ENCODE peak calls at places on chromosomes 2 and 18, in seven cellular contexts. M, C, G, V, D, W and J are unnamed samples. For H3K4me1, the result is how much of the 10 kb centered on the place peaks cover.

GRCh38 chr2:5803547-5803946 is 111.4 kb downstream of the SOX11 start:
- DNase-seq in M (no peak), C (no peak), G (no peak), V (no peak), D (no peak), W (no peak), J (no peak)

GRCh38 chr18:58898427-58898826 is 33.8 kb downstream of the ZNF532 start:
- DNase-seq in M (no peak), C (no peak), G (no peak), V (no peak), D (no peak), W (no peak), J (no peak)

GRCh38 chr2:11006191-11006590 is 94.5 kb downstream of the KCNF1 start:
- DNase-seq in M (no peak), C (no peak), G (no peak), V (no peak), D (peak), W (no peak), J (no peak)

GRCh38 chr2:107412209-107412904 is 414.3 kb upstream of the RGPD4 start:
- DNase-seq in M (no peak), C (no peak), G (no peak), V (no peak), D (no peak), W (no peak), J (no peak)

GRCh38 chr2:205585451-205586045 is 96.8 kb upstream of the NRP2 start:
- DNase-seq in M (no peak), C (no peak), G (no peak), V (no peak), D (no peak), W (no peak), J (no peak)

GRCh38 chr2:76667764-76668163 is 854.4 kb downstream of the LRRTM4 start:
- DNase-seq in M (no peak), C (no peak), G (no peak), V (no peak), D (no peak), W (no peak), J (no peak)

GRCh38 chr2:175431054-175431780 is 249.7 kb upstream of the ATP5MC3 start:
- DNase-seq in M (no peak), C (no peak), G (no peak), V (no peak), D (no peak), W (no peak), J (no peak)

GRCh38 chr2:95058989-95059601 is 33.6 kb downstream of the MAL start:
- DNase-seq in M (peak), C (no peak), G (no peak), V (peak), D (peak), W (no peak), J (no peak)

GRCh38 chr18:47594063-47594462 is 336.4 kb downstream of the SMAD2 start:
- DNase-seq in M (no peak), C (no peak), G (no peak), V (no peak), D (no peak), W (no peak), J (no peak)

GRCh38 chr18:72822202-72822601 is 45.6 kb downstream of the NETO1 start:
- DNase-seq in M (no peak), C (no peak), G (no peak), V (no peak), D (no peak), W (no peak), J (no peak)

GRCh38 chr2:196466581-196466980 is 172.9 kb upstream of the CCDC150 start:
- DNase-seq in M (no peak), C (no peak), G (no peak), V (no peak), D (no peak), W (no peak), J (no peak)

GRCh38 chr2:108570416-108570815 is 36.1 kb downstream of the LIMS1 start:
- DNase-seq in M (no peak), C (no peak), G (peak), V (no peak), D (no peak), W (no peak), J (no peak)

GRCh38 chr2:73059106-73059505 is 12.4 kb downstream of the SFXN5 start:
- DNase-seq in M (no peak), C (no peak), G (no peak), V (no peak), D (no peak), W (no peak), J (no peak)

GRCh38 chr2:86790134-86790827 is 432 bp downstream of the CD8A start:
- DNase-seq in M (no peak), C (peak), G (peak), V (no peak), D (no peak), W (no peak), J (no peak)

GRCh38 chr18:3261035-3261392 is 919 bp upstream of the MYL12B start:
- DNase-seq in M (no peak), C (no peak), G (no peak), V (no peak), D (no peak), W (no peak), J (no peak)

GRCh38 chr18:3261393-3262233 is at the start of gene MYL12B:
- DNase-seq in M (peak), C (peak), G (peak), V (peak), D (peak), W (peak), J (peak)

GRCh38 chr18:3265564-3266033 is 3.7 kb downstream of the MYL12B start:
- DNase-seq in M (no peak), C (no peak), G (no peak), V (no peak), D (no peak), W (no peak), J (no peak)

GRCh38 chr18:3264362-3264761 is 2.4 kb downstream of the MYL12B start:
- DNase-seq in M (no peak), C (no peak), G (peak), V (no peak), D (no peak), W (no peak), J (no peak)

GRCh38 chr18:3262234-3263171 is 570 bp downstream of the MYL12B start:
- DNase-seq in M (no peak), C (peak), G (peak), V (peak), D (no peak), W (no peak), J (no peak)
- H3K4me1 ChIP-seq in M (under half), C (under half), G (under half), V (under half), D (under half), W (half or more), J (under half)

DNA sequence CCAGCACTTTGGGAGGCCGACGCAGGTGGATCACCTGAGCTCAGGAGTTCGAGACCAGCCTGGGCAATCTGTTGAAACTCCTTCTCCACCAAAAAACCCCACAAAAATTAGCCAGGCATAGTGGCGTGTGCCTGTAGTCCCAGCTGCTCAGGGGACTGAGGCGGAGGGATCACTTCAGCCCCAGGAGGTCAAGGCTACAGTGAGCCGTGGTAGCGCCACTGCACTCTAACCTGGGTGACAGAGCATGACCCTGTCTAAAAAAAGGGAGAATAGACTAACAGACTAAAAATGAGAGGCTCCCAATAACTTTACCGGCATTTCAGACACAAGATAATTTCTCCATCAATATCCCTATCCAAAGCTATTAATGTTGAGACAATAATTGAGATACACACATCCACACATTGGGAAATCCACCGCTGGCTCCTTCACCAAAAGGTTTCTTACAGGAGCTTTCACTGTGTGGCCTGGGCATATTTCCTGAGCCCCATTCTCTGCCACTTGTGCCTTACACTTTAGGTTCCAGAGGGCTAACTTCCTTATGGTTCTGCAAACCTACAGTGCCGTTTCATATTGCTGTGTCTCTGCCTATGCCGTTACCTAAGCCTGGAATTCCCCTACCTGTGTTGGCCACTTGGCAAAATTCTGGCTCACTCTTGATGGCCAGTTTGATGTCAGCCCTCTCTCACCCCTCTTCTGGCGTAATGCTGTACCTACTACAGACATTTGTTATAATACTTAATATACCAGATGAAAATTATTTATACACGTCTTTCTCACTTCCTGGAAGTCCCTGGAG is 115.8 kb upstream of the ZFP36L2 start:
- DNase-seq in M (no peak), C (no peak), G (no peak), V (no peak), D (no peak), W (no peak), J (no peak)
- H3K27ac ChIP-seq in M (no peak), C (no peak), G (no peak), V (peak), D (peak), W (no peak), J (no peak)

GRCh38 chr2:220585241-220585640 is 957.8 kb downstream of the SLC4A3 start:
- DNase-seq in M (no peak), C (no peak), G (no peak), V (no peak), D (no peak), W (no peak), J (no peak)

GRCh38 chr2:220575963-220576362 is 948.5 kb downstream of the SLC4A3 start:
- DNase-seq in M (no peak), C (peak), G (no peak), V (no peak), D (no peak), W (no peak), J (no peak)

GRCh38 chr2:220579452-220579851 is 952.0 kb downstream of the SLC4A3 start:
- DNase-seq in M (no peak), C (no peak), G (no peak), V (no peak), D (no peak), W (no peak), J (no peak)

GRCh38 chr2:220580113-220580512 is 952.7 kb downstream of the SLC4A3 start:
- DNase-seq in M (no peak), C (no peak), G (no peak), V (no peak), D (no peak), W (no peak), J (no peak)
- TF ChIP-seq CTCF in M (no peak), C (no peak), G (no peak), V (no peak), D (no peak), W (no peak), J (no peak)

GRCh38 chr2:97743913-97744312 is 30.5 kb downstream of the ZAP70 start:
- DNase-seq in M (no peak), C (no peak), G (no peak), V (no peak), D (no peak), W (no peak), J (no peak)
- H3K4me1 ChIP-seq in M (under half), C (under half), G (under half), V (under half), D (under half), W (under half), J (under half)

GRCh38 chr2:85504434-85505261 is 34.3 kb upstream of the MAT2A start:
- DNase-seq in M (no peak), C (peak), G (peak), V (no peak), D (peak), W (peak), J (peak)
- H3K27ac ChIP-seq in M (no peak), C (peak), G (peak), V (peak), D (peak), W (peak), J (peak)

DNA sequence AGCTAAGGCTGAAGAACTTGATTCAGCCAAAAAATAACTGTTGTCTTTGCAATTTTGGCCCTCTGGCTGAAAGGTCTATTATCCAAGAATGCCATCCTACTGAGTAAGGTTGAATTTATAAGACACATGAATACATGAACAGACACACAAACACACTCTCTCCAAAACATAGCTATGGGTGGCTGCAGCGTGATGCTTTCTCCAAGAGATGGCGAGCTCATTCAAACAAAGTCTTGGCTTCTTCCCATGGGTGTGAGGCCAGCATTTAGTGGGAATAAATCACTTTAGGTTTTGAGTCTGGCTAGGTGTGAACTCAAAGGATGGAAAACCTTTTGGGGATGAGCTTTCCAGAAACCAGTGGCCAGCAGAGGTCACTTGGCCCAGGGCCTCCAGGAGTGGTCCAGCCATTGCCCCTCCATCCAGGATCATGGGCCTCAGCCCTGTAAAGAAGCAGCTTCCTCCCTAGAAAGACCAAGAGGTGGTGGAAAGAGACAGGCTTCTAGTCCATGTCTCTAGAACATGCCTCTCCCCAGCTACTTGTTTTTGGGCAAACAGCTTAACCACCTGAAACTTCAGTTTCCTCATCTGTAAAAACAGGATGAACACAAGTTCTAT is 11.0 kb upstream of the OSR1 start:
- DNase-seq in M (no peak), C (peak), G (peak), V (no peak), D (no peak), W (no peak), J (no peak)
- TF ChIP-seq CTCF in M (no peak), C (peak), G (peak), V (no peak), D (no peak), W (no peak), J (no peak)

DNA sequence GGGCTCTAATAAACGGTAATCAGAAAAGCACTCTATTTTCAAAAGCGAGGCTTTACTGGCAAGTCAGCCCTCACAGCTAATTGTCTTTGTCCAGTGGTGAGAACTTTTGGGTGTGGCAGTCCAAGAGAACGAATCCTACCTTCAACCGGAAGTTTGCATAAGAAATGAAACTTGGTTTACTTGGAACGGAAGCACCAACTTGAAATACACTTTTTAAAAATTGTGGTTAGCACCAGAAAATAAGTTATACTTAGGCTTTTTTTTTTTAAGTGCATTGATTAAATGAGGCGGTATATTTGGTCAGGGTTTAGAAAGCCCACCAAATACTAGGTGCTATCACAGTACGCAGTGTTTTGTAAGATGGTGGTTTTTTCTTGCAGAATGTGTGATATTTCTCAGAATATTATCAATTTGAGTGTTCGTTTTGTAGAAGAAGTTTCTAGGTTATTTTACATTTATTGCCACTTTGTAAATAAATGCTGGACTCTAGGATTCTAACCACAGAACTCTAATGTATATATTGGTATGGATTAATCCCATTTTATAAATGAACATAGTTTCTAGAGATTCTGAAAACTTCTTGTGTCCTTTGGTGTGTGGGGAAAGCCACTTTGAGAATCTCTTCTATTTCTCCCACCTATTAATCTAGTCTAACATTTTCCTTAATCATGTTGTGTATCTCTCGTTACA is 1.2 kb downstream of the MYL12A start:
- DNase-seq in M (no peak), C (peak), G (peak), V (no peak), D (no peak), W (no peak), J (no peak)
- H3K4me1 ChIP-seq in M (half or more), C (under half), G (under half), V (under half), D (under half), W (half or more), J (half or more)

GRCh38 chr2:32756074-32756727 is 128.4 kb downstream of the TTC27 start:
- DNase-seq in M (no peak), C (no peak), G (no peak), V (no peak), D (no peak), W (no peak), J (no peak)
- H3K27ac ChIP-seq in M (no peak), C (no peak), G (no peak), V (no peak), D (no peak), W (no peak), J (no peak)